ENCODE peak calls at places on chromosomes 1 and 21, in seven cellular contexts. One of them, this sample, is unnamed.

GRCh38 chr1:183148599-183148998 is 37.5 kb upstream of the LAMC2 start:
- DNase-seq in A172: no peak
- DNase-seq in D341Med: no peak
- DNase-seq in anterior cingulate cortex: no peak
- DNase-seq in stomach: no peak
- DNase-seq in HS-27A: no peak
- DNase-seq in ureter: no peak
- DNase-seq in this sample: peak; percentile 42

GRCh38 chr21:45455321-45456013 is 50.5 kb downstream of the COL18A1 start:
- DNase-seq in stomach: no peak
- DNase-seq in A172: peak; percentile 77
- DNase-seq in HS-27A: no peak
- DNase-seq in D341Med: no peak
- DNase-seq in anterior cingulate cortex: no peak
- DNase-seq in ureter: peak; percentile 74
- DNase-seq in this sample: no peak

GRCh38 chr1:66546045-66546810 is 12.3 kb downstream of the SGIP1 start:
- DNase-seq in ureter: no peak
- DNase-seq in A172: no peak
- DNase-seq in D341Med: peak; percentile 25
- DNase-seq in stomach: no peak
- DNase-seq in anterior cingulate cortex: no peak
- DNase-seq in HS-27A: no peak
- DNase-seq in this sample: peak; percentile 34

GRCh38 chr1:3454811-3455618 is 550 bp downstream of the ARHGEF16 start:
- DNase-seq in HS-27A: no peak
- DNase-seq in D341Med: no peak
- DNase-seq in ureter: no peak
- DNase-seq in anterior cingulate cortex: no peak
- DNase-seq in stomach: peak; percentile 62
- DNase-seq in A172: no peak
- DNase-seq in this sample: peak; percentile 21

GRCh38 chr1:58592521-58593134 is 15.6 kb upstream of the TACSTD2 start:
- DNase-seq in HS-27A: peak; percentile 95
- DNase-seq in D341Med: peak; percentile 31
- DNase-seq in stomach: peak; percentile 77
- DNase-seq in A172: peak; percentile 95
- DNase-seq in anterior cingulate cortex: no peak
- DNase-seq in ureter: peak; percentile 73
- DNase-seq in this sample: no peak

GRCh38 chr1:100075773-100076172 is 57.0 kb downstream of the SASS6 start:
- DNase-seq in A172: no peak
- DNase-seq in stomach: no peak
- DNase-seq in HS-27A: no peak
- DNase-seq in anterior cingulate cortex: no peak
- DNase-seq in ureter: no peak
- DNase-seq in D341Med: no peak
- DNase-seq in this sample: no peak

GRCh38 chr1:6917067-6917466 is 131.8 kb downstream of the CAMTA1 start:
- DNase-seq in anterior cingulate cortex: no peak
- DNase-seq in A172: no peak
- DNase-seq in HS-27A: no peak
- DNase-seq in D341Med: no peak
- DNase-seq in ureter: no peak
- DNase-seq in stomach: no peak
- DNase-seq in this sample: no peak

GRCh38 chr1:243791586-243792267 is 58.3 kb downstream of the AKT3 start:
- DNase-seq in anterior cingulate cortex: no peak
- DNase-seq in D341Med: no peak
- DNase-seq in A172: no peak
- DNase-seq in stomach: no peak
- DNase-seq in HS-27A: no peak
- DNase-seq in ureter: no peak
- DNase-seq in this sample: no peak

GRCh38 chr21:46355161-46356004 is 31.4 kb downstream of the PCNT start:
- DNase-seq in stomach: no peak
- DNase-seq in HS-27A: no peak
- DNase-seq in A172: no peak
- DNase-seq in D341Med: peak; percentile 17
- DNase-seq in ureter: no peak
- DNase-seq in anterior cingulate cortex: no peak
- DNase-seq in this sample: no peak

GRCh38 chr21:28229811-28230210 is 762.9 kb downstream of the LTN1 start:
- DNase-seq in HS-27A: no peak
- DNase-seq in D341Med: no peak
- DNase-seq in stomach: no peak
- DNase-seq in anterior cingulate cortex: no peak
- DNase-seq in ureter: no peak
- DNase-seq in A172: peak; percentile 36
- DNase-seq in this sample: no peak

GRCh38 chr1:155186955-155187891 is 13.6 kb downstream of the TRIM46 start:
- DNase-seq in anterior cingulate cortex: no peak
- DNase-seq in HS-27A: no peak
- DNase-seq in A172: no peak
- DNase-seq in D341Med: no peak
- DNase-seq in ureter: no peak
- DNase-seq in stomach: no peak
- DNase-seq in this sample: no peak

GRCh38 chr1:222310830-222311229 is 237.1 kb downstream of the HHIPL2 start:
- DNase-seq in A172: no peak
- DNase-seq in stomach: no peak
- DNase-seq in HS-27A: no peak
- DNase-seq in anterior cingulate cortex: peak; percentile 40
- DNase-seq in ureter: no peak
- DNase-seq in D341Med: no peak
- DNase-seq in this sample: peak; percentile 33

GRCh38 chr1:232554431-232554830 is 75.5 kb downstream of the SIPA1L2 start:
- DNase-seq in ureter: no peak
- DNase-seq in D341Med: no peak
- DNase-seq in anterior cingulate cortex: no peak
- DNase-seq in stomach: no peak
- DNase-seq in HS-27A: no peak
- DNase-seq in A172: no peak
- DNase-seq in this sample: no peak

GRCh38 chr1:11518791-11519628 is 40.1 kb downstream of the DISP3 start:
- DNase-seq in stomach: no peak
- DNase-seq in D341Med: peak; percentile 73
- DNase-seq in anterior cingulate cortex: no peak
- DNase-seq in A172: no peak
- DNase-seq in ureter: no peak
- DNase-seq in HS-27A: no peak
- DNase-seq in this sample: peak; percentile 88

GRCh38 chr1:30191154-30191702 is 532.2 kb downstream of the MATN1 start:
- DNase-seq in HS-27A: no peak
- DNase-seq in stomach: no peak
- DNase-seq in anterior cingulate cortex: no peak
- DNase-seq in D341Med: no peak
- DNase-seq in ureter: peak; percentile 54
- DNase-seq in A172: peak; percentile 75
- DNase-seq in this sample: peak; percentile 73

GRCh38 chr1:230864441-230864840 is 3.9 kb downstream of the C1orf198 start:
- DNase-seq in stomach: no peak
- DNase-seq in D341Med: no peak
- DNase-seq in A172: no peak
- DNase-seq in anterior cingulate cortex: peak; percentile 66
- DNase-seq in ureter: no peak
- DNase-seq in HS-27A: no peak
- DNase-seq in this sample: peak; percentile 61

GRCh38 chr1:239247299-239247698 is 139.1 kb upstream of the CHRM3 start:
- DNase-seq in D341Med: no peak
- DNase-seq in stomach: no peak
- DNase-seq in HS-27A: no peak
- DNase-seq in anterior cingulate cortex: no peak
- DNase-seq in ureter: no peak
- DNase-seq in A172: peak; percentile 19
- DNase-seq in this sample: no peak

GRCh38 chr1:29633784-29634183 is 397.5 kb downstream of the PTPRU start:
- DNase-seq in anterior cingulate cortex: no peak
- DNase-seq in stomach: no peak
- DNase-seq in HS-27A: no peak
- DNase-seq in D341Med: no peak
- DNase-seq in A172: no peak
- DNase-seq in ureter: no peak
- DNase-seq in this sample: peak; percentile 96

GRCh38 chr1:159430985-159431384 is 1.0 kb upstream of the OR10J4 start:
- DNase-seq in A172: no peak
- DNase-seq in D341Med: no peak
- DNase-seq in ureter: no peak
- DNase-seq in stomach: no peak
- DNase-seq in HS-27A: no peak
- DNase-seq in anterior cingulate cortex: no peak
- DNase-seq in this sample: no peak

GRCh38 chr1:160951443-160952128 is 3.0 kb downstream of the ITLN2 start:
- DNase-seq in anterior cingulate cortex: peak; percentile 4
- DNase-seq in A172: peak; percentile 78
- DNase-seq in ureter: peak; percentile 60
- DNase-seq in HS-27A: no peak
- DNase-seq in stomach: peak; percentile 82
- DNase-seq in D341Med: peak; percentile 81
- DNase-seq in this sample: peak; percentile 91

GRCh38 chr21:41926068-41926806 is 27.6 kb downstream of the C2CD2 start:
- DNase-seq in HS-27A: no peak
- DNase-seq in stomach: peak; percentile 44
- DNase-seq in A172: peak; percentile 70
- DNase-seq in anterior cingulate cortex: no peak
- DNase-seq in ureter: no peak
- DNase-seq in D341Med: no peak
- DNase-seq in this sample: peak; percentile 10

GRCh38 chr21:28423521-28423920 is 569.2 kb downstream of the LTN1 start:
- DNase-seq in HS-27A: no peak
- DNase-seq in A172: no peak
- DNase-seq in stomach: no peak
- DNase-seq in ureter: no peak
- DNase-seq in D341Med: no peak
- DNase-seq in anterior cingulate cortex: no peak
- DNase-seq in this sample: no peak

GRCh38 chr1:168437821-168438220 is 106.0 kb downstream of the XCL2 start:
- DNase-seq in stomach: no peak
- DNase-seq in D341Med: no peak
- DNase-seq in HS-27A: no peak
- DNase-seq in A172: no peak
- DNase-seq in ureter: no peak
- DNase-seq in anterior cingulate cortex: peak; percentile 77
- DNase-seq in this sample: no peak

GRCh38 chr1:39170731-39171375 is 33.6 kb upstream of the MACF1 start:
- DNase-seq in HS-27A: no peak
- DNase-seq in D341Med: peak; percentile 79
- DNase-seq in stomach: no peak
- DNase-seq in anterior cingulate cortex: no peak
- DNase-seq in A172: no peak
- DNase-seq in ureter: no peak
- DNase-seq in this sample: peak; percentile 99

GRCh38 chr1:21174638-21175323 is 1.9 kb downstream of the EIF4G3 start:
- DNase-seq in D341Med: no peak
- DNase-seq in ureter: no peak
- DNase-seq in HS-27A: no peak
- DNase-seq in A172: no peak
- DNase-seq in anterior cingulate cortex: no peak
- DNase-seq in stomach: no peak
- DNase-seq in this sample: peak; percentile 26

GRCh38 chr1:189237008-189237407 is 1240.7 kb downstream of the BRINP3 start:
- DNase-seq in stomach: no peak
- DNase-seq in HS-27A: no peak
- DNase-seq in anterior cingulate cortex: no peak
- DNase-seq in D341Med: no peak
- DNase-seq in ureter: no peak
- DNase-seq in A172: no peak
- DNase-seq in this sample: no peak

GRCh38 chr1:88892146-88892877 is 945 bp upstream of the GTF2B start:
- DNase-seq in D341Med: no peak
- DNase-seq in anterior cingulate cortex: peak; percentile 22
- DNase-seq in A172: peak; percentile 88
- DNase-seq in stomach: no peak
- DNase-seq in ureter: no peak
- DNase-seq in HS-27A: no peak
- DNase-seq in this sample: peak; percentile 12

GRCh38 chr21:35697321-35697808 is 363.0 kb downstream of the SETD4 start:
- DNase-seq in D341Med: no peak
- DNase-seq in A172: peak; percentile 24
- DNase-seq in stomach: peak; percentile 71
- DNase-seq in HS-27A: peak; percentile 20
- DNase-seq in anterior cingulate cortex: peak; percentile 46
- DNase-seq in ureter: peak; percentile 65
- DNase-seq in this sample: no peak

GRCh38 chr1:94629259-94630181 is 88.0 kb upstream of the F3 start:
- DNase-seq in A172: no peak
- DNase-seq in HS-27A: no peak
- DNase-seq in anterior cingulate cortex: no peak
- DNase-seq in ureter: no peak
- DNase-seq in D341Med: no peak
- DNase-seq in stomach: no peak
- DNase-seq in this sample: no peak

GRCh38 chr1:206582537-206583460 is 29.5 kb downstream of the EIF2D start:
- DNase-seq in A172: no peak
- DNase-seq in ureter: no peak
- DNase-seq in anterior cingulate cortex: peak; percentile 18
- DNase-seq in HS-27A: no peak
- DNase-seq in stomach: no peak
- DNase-seq in D341Med: no peak
- DNase-seq in this sample: no peak

GRCh38 chr1:145944532-145944931 is 13.3 kb downstream of the LIX1L start:
- DNase-seq in ureter: no peak
- DNase-seq in D341Med: no peak
- DNase-seq in stomach: no peak
- DNase-seq in A172: no peak
- DNase-seq in HS-27A: no peak
- DNase-seq in anterior cingulate cortex: no peak
- DNase-seq in this sample: no peak

GRCh38 chr1:27525296-27526271 is 35.6 kb upstream of the WASF2 start:
- DNase-seq in HS-27A: no peak
- DNase-seq in anterior cingulate cortex: peak; percentile 39
- DNase-seq in A172: peak; percentile 64
- DNase-seq in D341Med: peak; percentile 70
- DNase-seq in stomach: no peak
- DNase-seq in ureter: peak; percentile 76
- DNase-seq in this sample: peak; percentile 98

GRCh38 chr1:20698195-20698910 is 19.5 kb downstream of the KIF17 start:
- DNase-seq in HS-27A: peak; percentile 51
- DNase-seq in stomach: no peak
- DNase-seq in D341Med: no peak
- DNase-seq in ureter: no peak
- DNase-seq in anterior cingulate cortex: no peak
- DNase-seq in A172: peak; percentile 62
- DNase-seq in this sample: no peak

GRCh38 chr1:67784545-67785186 is 48.6 kb downstream of the GNG12 start:
- DNase-seq in anterior cingulate cortex: no peak
- DNase-seq in A172: no peak
- DNase-seq in D341Med: no peak
- DNase-seq in stomach: no peak
- DNase-seq in ureter: no peak
- DNase-seq in HS-27A: no peak
- DNase-seq in this sample: no peak

GRCh38 chr1:31707711-31708110 is 3.9 kb upstream of the COL16A1 start:
- DNase-seq in anterior cingulate cortex: no peak
- DNase-seq in HS-27A: no peak
- DNase-seq in stomach: no peak
- DNase-seq in ureter: no peak
- DNase-seq in A172: peak; percentile 43
- DNase-seq in D341Med: no peak
- DNase-seq in this sample: peak; percentile 30

GRCh38 chr1:173503391-173503790 is 26.3 kb downstream of the PRDX6 start:
- DNase-seq in HS-27A: no peak
- DNase-seq in A172: no peak
- DNase-seq in anterior cingulate cortex: no peak
- DNase-seq in stomach: no peak
- DNase-seq in D341Med: no peak
- DNase-seq in ureter: no peak
- DNase-seq in this sample: peak; percentile 63

GRCh38 chr1:41102208-41102607 is 80.7 kb upstream of the SLFNL1 start:
- DNase-seq in stomach: peak; percentile 89
- DNase-seq in anterior cingulate cortex: peak; percentile 60
- DNase-seq in A172: peak; percentile 66
- DNase-seq in HS-27A: peak; percentile 64
- DNase-seq in ureter: peak; percentile 87
- DNase-seq in D341Med: peak; percentile 26
- DNase-seq in this sample: no peak

GRCh38 chr1:43492816-43493215 is 37.9 kb upstream of the PTPRF start:
- DNase-seq in HS-27A: no peak
- DNase-seq in D341Med: no peak
- DNase-seq in A172: no peak
- DNase-seq in stomach: no peak
- DNase-seq in ureter: no peak
- DNase-seq in anterior cingulate cortex: no peak
- DNase-seq in this sample: no peak